ENCODE peak calls at places on chromosomes 4 and X, in seven cellular contexts. P is foreskin keratinocyte, D is nephron progenitor cell, W is foreskin fibroblast, X is IMR-90, N is colonic mucosa, O is LNCaP clone FGC. U is an unnamed sample.

GRCh38 chrX:150616863-150617198 is 48.4 kb downstream of the MTM1 start:
- DNase-seq in D (no peak), W (peak), P (peak), N (no peak), O (no peak), X (peak), U (no peak)

GRCh38 chr4:95049838-95050237 is 292.1 kb downstream of the BMPR1B start:
- DNase-seq in O (peak), W (no peak), P (no peak), N (no peak), X (peak), D (no peak), U (no peak)

GRCh38 chr4:89558147-89558546 is 250.5 kb upstream of the GPRIN3 start:
- DNase-seq in P (no peak), X (no peak), D (no peak), O (no peak), W (peak), N (no peak), U (no peak)

GRCh38 chr4:25881187-25881586 is 18.4 kb upstream of the SEL1L3 start:
- DNase-seq in W (no peak), X (no peak), N (no peak), D (no peak), O (no peak), P (no peak), U (no peak)

GRCh38 chrX:6074532-6074931 is 154.1 kb downstream of the NLGN4X start:
- DNase-seq in P (no peak), X (no peak), D (no peak), O (no peak), N (no peak), W (no peak), U (no peak)

GRCh38 chr4:168840988-168841681 is 168.9 kb downstream of the CBR4 start:
- DNase-seq in D (no peak), W (no peak), P (no peak), N (no peak), X (no peak), O (no peak), U (no peak)

GRCh38 chrX:20409991-20410390 is 143.3 kb upstream of the RPS6KA3 start:
- DNase-seq in X (no peak), O (peak), W (no peak), D (no peak), P (no peak), N (no peak), U (no peak)

GRCh38 chrX:71256051-71256450 is 2.1 kb upstream of the ZMYM3 start:
- DNase-seq in W (no peak), O (no peak), D (no peak), N (no peak), X (peak), P (no peak), U (no peak)

GRCh38 chr4:158523990-158524545 is 2.4 kb downstream of the RXFP1 start:
- DNase-seq in W (no peak), O (peak), D (no peak), N (no peak), X (no peak), P (peak), U (no peak)

GRCh38 chrX:149487292-149487691 is 17.8 kb downstream of the IDS start:
- DNase-seq in N (no peak), W (no peak), X (no peak), D (no peak), P (peak), O (no peak), U (no peak)
- TF ChIP-seq CTCF in N (no peak), W (peak), X (no peak), D (no peak), P (peak), O (peak), U (peak)

GRCh38 chr4:185518494-185518893 is 16.8 kb downstream of the PDLIM3 start:
- DNase-seq in X (no peak), O (no peak), D (no peak), W (no peak), P (no peak), N (no peak), U (no peak)
- TF ChIP-seq CTCF in X (no peak), O (no peak), D (no peak), W (no peak), P (no peak), N (no peak), U (no peak)

DNA sequence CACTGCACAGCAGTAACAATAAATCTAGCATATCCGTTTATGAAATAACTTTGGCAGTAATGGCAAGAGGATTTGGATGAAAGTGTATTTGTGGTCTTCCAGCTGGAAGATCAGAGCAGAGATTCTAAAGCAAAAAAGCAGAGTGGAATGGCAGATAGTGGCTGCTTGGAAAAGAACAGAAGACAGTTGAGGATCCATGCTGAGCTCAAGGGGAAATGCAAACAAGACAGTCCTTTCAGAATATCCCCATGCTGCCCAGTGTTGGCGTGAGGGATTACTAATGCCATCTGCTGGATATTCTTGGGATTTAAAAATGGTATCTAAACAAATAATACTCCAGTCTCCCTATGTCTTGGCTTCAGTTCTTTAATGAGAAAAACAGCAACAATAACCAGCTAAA is 629.1 kb upstream of the ATOH1 start:
- DNase-seq in W (peak), O (no peak), X (peak), D (peak), P (peak), N (no peak), U (no peak)
- TF ChIP-seq CTCF in W (peak), O (peak), X (peak), D (peak), P (peak), N (no peak), U (peak)

GRCh38 chr4:24807611-24808010 is 12.2 kb downstream of the SOD3 start:
- DNase-seq in D (no peak), O (no peak), N (peak), P (no peak), X (no peak), W (no peak), U (no peak)

GRCh38 chr4:24808261-24808660 is 12.9 kb downstream of the SOD3 start:
- DNase-seq in O (no peak), X (no peak), N (peak), D (no peak), W (no peak), P (no peak), U (no peak)

GRCh38 chr4:24810016-24810415 is 14.6 kb downstream of the SOD3 start:
- DNase-seq in P (peak), D (no peak), X (peak), N (peak), W (peak), O (no peak), U (no peak)

GRCh38 chr4:24808955-24809354 is 13.6 kb downstream of the SOD3 start:
- DNase-seq in X (no peak), P (no peak), O (no peak), D (no peak), N (peak), W (no peak), U (no peak)

GRCh38 chr4:24809376-24809775 is 14.0 kb downstream of the SOD3 start:
- DNase-seq in O (no peak), W (no peak), D (no peak), N (peak), P (no peak), X (no peak), U (no peak)
- TF ChIP-seq CTCF in O (peak), W (peak), D (no peak), N (no peak), P (peak), X (no peak), U (peak)

GRCh38 chr4:87941537-87942392 is 33.7 kb upstream of the SPP1 start:
- DNase-seq in N (no peak), O (no peak), D (no peak), P (no peak), W (no peak), X (no peak), U (no peak)
- TF ChIP-seq CTCF in N (no peak), O (no peak), D (no peak), P (no peak), W (no peak), X (no peak), U (no peak)

DNA sequence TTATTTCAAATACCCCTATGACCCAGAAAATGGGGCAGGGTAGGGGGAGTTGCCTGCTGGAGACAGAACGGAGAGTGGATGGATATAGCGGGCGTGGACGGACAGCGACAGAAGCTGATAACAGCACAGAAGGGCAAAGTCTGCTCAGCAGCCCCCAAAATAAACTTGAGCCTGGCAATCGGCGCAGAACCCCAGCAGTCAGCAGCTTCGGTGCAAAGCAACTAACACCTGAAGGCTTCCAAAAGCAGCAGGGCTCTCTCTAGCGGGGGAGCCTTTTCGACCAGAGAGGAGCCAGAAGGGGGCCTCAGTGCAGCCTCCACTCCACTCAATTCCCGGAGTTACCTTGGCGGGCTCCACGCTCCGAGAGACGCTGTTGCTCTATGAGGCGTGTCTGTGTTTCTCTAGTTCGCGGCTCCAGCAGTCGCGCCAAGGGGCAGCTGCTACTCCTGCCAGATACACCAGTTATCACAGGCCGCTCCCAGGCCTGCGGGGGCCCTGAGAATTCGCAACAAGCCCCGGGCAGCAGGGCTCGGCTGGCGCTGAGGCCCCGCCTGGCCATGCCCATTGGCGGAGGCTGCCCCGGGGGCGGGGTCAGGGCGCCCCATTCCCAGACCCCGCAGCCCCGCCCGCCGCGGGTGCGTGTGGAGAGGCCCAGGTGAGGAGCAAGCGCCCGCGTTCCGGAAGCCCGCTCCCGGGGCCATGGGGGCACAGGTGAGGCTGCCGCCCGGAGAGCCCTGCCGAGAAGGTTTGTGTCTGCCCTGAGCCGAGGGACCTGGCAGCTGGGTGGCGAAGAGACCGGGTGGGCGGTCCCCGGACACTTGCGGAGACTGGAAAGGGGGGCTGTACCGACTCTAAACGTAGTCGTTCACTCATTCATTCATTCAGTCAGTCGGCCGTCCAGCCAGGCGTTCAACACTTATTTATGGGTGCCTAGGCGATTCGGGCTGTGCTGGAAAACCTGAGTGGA is at the start of the genes CNGA1 and NIPAL1:
- DNase-seq in P (peak), W (peak), D (peak), X (peak), N (peak), O (peak), U (no peak)
- TF ChIP-seq CTCF in P (peak), W (peak), D (peak), X (peak), N (no peak), O (peak), U (peak)

GRCh38 chr4:38105475-38105874 is 145.3 kb downstream of the PTTG2 start:
- DNase-seq in X (no peak), P (no peak), W (no peak), N (no peak), D (no peak), O (no peak), U (no peak)
- TF ChIP-seq CTCF in X (no peak), P (no peak), W (no peak), N (no peak), D (no peak), O (no peak), U (no peak)

GRCh38 chr4:3229328-3229727 is 19.6 kb upstream of the MSANTD1 start:
- DNase-seq in D (no peak), O (no peak), W (no peak), X (no peak), N (no peak), P (no peak), U (peak)
- TF ChIP-seq CTCF in D (no peak), O (no peak), W (no peak), X (no peak), N (no peak), P (no peak), U (no peak)

U was measured in chondrocyte.